ENCODE peak calls at places on chromosome 7, in six cellular contexts. Y is HCT116, I is GM12878, B is upper lobe of left lung, O is HepG2, S is K562. Q is an unnamed sample.
A peak's percentile ranks its signal among the peaks of the same experiment; 100 is the strongest.

GRCh38 chr7:73988197-73988596 is 39.8 kb upstream of the ELN start:
- ATAC-seq in Y (no peak), I (no peak), B (no peak), O (no peak), S (no peak), Q (no peak)

GRCh38 chr7:147245274-147245673 is 1128.7 kb downstream of the CNTNAP2 start:
- ATAC-seq in Y (no peak), I (peak; percentile 81), B (peak; percentile 34), O (peak; percentile 62), S (peak; percentile 86), Q (no peak)

GRCh38 chr7:136034132-136034531 is 57.0 kb upstream of the MTPN start:
- ATAC-seq in Y (no peak), I (no peak), B (no peak), O (no peak), S (peak; percentile 84), Q (no peak)

GRCh38 chr7:2689343-2689847 is 1.4 kb downstream of the AMZ1 start:
- ATAC-seq in Y (no peak), I (no peak), B (no peak), O (no peak), S (no peak), Q (no peak)

GRCh38 chr7:16546921-16547505 is 20.4 kb downstream of the LRRC72 start:
- ATAC-seq in Y (no peak), I (no peak), B (peak; percentile 25), O (peak; percentile 32), S (no peak), Q (no peak)

GRCh38 chr7:155951554-155952158 is 139.4 kb upstream of the SHH start:
- ATAC-seq in Y (peak; percentile 86), I (no peak), B (no peak), O (peak; percentile 89), S (no peak), Q (no peak)

GRCh38 chr7:104848386-104848990 is 165.5 kb upstream of the KMT2E start:
- ATAC-seq in Y (peak; percentile 90), I (peak; percentile 78), B (peak; percentile 44), O (peak; percentile 83), S (peak; percentile 91), Q (no peak)

GRCh38 chr7:23308754-23309153 is 9.6 kb downstream of the MALSU1 start:
- ATAC-seq in Y (no peak), I (no peak), B (no peak), O (no peak), S (no peak), Q (no peak)

GRCh38 chr7:122082670-122083069 is 61.4 kb downstream of the AASS start:
- ATAC-seq in Y (no peak), I (no peak), B (no peak), O (no peak), S (no peak), Q (no peak)

GRCh38 chr7:77393261-77393660 is 22.9 kb downstream of the GSAP start:
- ATAC-seq in Y (peak; percentile 94), I (peak; percentile 92), B (no peak), O (no peak), S (peak; percentile 41), Q (no peak)

GRCh38 chr7:37420931-37421330 is 27.7 kb downstream of the ELMO1 start:
- ATAC-seq in Y (no peak), I (no peak), B (peak; percentile 27), O (no peak), S (no peak), Q (peak; percentile 19)

GRCh38 chr7:134842901-134843300 is 63.5 kb downstream of the CALD1 start:
- ATAC-seq in Y (no peak), I (no peak), B (no peak), O (no peak), S (no peak), Q (no peak)

GRCh38 chr7:101848168-101848951 is 30.9 kb downstream of the CUX1 start:
- ATAC-seq in Y (no peak), I (no peak), B (peak; percentile 88), O (no peak), S (no peak), Q (no peak)

GRCh38 chr7:105677395-105677701 is 96.1 kb upstream of the EFCAB10 start:
- ATAC-seq in Y (no peak), I (no peak), B (no peak), O (no peak), S (no peak), Q (no peak)

GRCh38 chr7:151088019-151088855 is 2.0 kb downstream of the AGAP3 start:
- ATAC-seq in Y (no peak), I (no peak), B (no peak), O (no peak), S (no peak), Q (no peak)

GRCh38 chr7:151085691-151086620 is at the start of gene AGAP3:
- ATAC-seq in Y (peak; percentile 64), I (peak; percentile 55), B (peak; percentile 82), O (peak; percentile 40), S (peak; percentile 69), Q (peak; percentile 63)

GRCh38 chr7:151086802-151087246 is 549 bp downstream of the AGAP3 start:
- ATAC-seq in Y (no peak), I (no peak), B (no peak), O (no peak), S (peak; percentile 0), Q (no peak)

GRCh38 chr7:151088856-151089699 is 2.8 kb downstream of the AGAP3 start:
- ATAC-seq in Y (no peak), I (peak; percentile 11), B (peak; percentile 83), O (peak; percentile 47), S (no peak), Q (peak; percentile 51)

GRCh38 chr7:151087247-151088018 is 1.2 kb downstream of the AGAP3 start:
- ATAC-seq in Y (peak; percentile 19), I (peak; percentile 49), B (peak; percentile 3), O (peak; percentile 45), S (peak; percentile 71), Q (peak; percentile 35)
- TF ChIP-seq POLR2A in Y (no peak), I (peak; percentile 58), B (peak; percentile 14), O (no peak), S (peak; percentile 48), Q (no peak)

GRCh38 chr7:132415259-132415658 is 161.0 kb downstream of the PLXNA4 start:
- ATAC-seq in Y (no peak), I (no peak), B (no peak), O (no peak), S (no peak), Q (no peak)

GRCh38 chr7:132419538-132419937 is 156.7 kb downstream of the PLXNA4 start:
- ATAC-seq in Y (no peak), I (no peak), B (no peak), O (no peak), S (peak; percentile 78), Q (no peak)

GRCh38 chr7:132418840-132419239 is 157.4 kb downstream of the PLXNA4 start:
- ATAC-seq in Y (no peak), I (no peak), B (no peak), O (no peak), S (no peak), Q (no peak)

GRCh38 chr7:132416395-132416794 is 159.9 kb downstream of the PLXNA4 start:
- ATAC-seq in Y (no peak), I (no peak), B (no peak), O (no peak), S (no peak), Q (no peak)

DNA sequence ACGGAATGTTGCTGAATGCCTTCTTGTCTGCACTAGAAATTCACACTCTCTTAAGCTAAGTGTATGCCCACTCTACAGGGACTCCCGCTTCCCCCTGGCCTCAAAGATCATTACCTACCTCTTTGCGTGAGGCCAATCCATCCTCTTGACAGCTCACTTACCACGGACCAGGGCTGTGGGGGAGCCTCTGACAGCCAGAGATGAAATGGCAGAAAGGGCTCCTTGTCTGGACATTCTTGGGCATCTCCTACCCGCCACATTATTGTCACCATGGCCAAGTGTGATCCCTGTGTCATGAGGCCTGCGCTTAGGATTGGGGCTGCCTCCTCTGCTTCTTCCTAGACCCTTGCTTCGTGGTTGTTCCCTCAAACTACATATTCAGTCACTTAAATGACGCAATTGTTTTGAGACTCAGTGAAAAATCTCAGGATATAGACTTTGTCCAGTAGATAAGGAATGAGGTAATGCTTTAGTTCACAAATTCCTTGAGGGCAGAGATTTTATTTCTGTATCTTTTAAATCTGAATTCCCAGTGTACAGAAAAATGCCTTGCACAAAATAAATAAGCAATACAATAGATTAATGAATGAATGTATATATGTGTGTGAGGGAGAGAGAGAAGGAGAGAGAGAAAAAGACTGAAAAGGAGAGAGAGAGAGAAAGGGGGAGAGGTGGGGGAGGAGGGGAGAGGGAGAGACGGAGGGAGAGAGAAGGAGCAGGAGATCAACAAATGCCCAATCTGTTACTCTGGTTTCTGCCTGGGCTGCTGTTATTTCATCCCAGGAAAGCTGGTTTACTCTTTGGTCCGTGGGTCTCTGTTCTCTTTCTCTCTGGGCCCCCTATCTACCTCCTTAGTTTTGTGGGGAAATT is 159.0 kb downstream of the PLXNA4 start:
- ATAC-seq in Y (no peak), I (no peak), B (no peak), O (no peak), S (no peak), Q (no peak)
- TF ChIP-seq POLR2AphosphoS5 in Y (no peak), I (no peak), B (no peak), O (no peak), S (no peak), Q (no peak)

DNA sequence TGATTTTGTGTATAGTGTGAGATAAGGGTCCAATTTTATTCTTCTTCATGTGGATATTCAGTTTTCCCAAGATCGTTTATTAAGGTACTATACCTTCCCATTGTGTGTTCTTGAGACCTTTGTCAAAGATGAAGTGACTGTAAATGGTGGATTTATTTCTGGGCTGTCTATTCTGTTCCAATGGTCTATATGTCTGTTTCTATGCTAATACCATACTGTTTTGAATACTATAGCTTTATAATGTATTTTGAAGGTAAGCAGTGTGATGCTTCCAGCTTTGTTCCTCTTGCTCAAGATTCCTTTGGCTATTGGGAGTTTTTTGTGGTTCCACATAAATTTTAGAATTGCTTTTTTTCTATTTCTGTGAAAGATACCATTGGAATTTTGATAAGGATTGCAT is 8.7 kb upstream of the VWDE start:
- ATAC-seq in Y (no peak), I (no peak), B (no peak), O (no peak), S (no peak), Q (no peak)
- H3K27ac ChIP-seq in Y (no peak overlapping the region), I (no peak overlapping the region), B (no peak overlapping the region), O (no peak overlapping the region), S (no peak overlapping the region), Q (no peak overlapping the region)

GRCh38 chr7:118194571-118194970 is 10.6 kb downstream of the LSM8 start:
- ATAC-seq in Y (no peak), I (no peak), B (no peak), O (no peak), S (peak; percentile 32), Q (no peak)
- TF ChIP-seq POLR2A in Y (no peak), I (no peak), B (no peak), O (no peak), S (no peak), Q (no peak)